ENCODE peak calls at places on chromosomes 11 and 22, in five cellular contexts. A, B, I, H and X are unnamed samples.

GRCh38 chr11:64306563-64306875 is 1.2 kb downstream of the ESRRA start:
- DNase-seq in H (no peak), I (no peak), A (no peak), B (no peak), X (no peak)

GRCh38 chr11:12272821-12273617 is 104.4 kb upstream of the PARVA start:
- DNase-seq in B (no peak), H (no peak), A (no peak), I (no peak), X (peak)

GRCh38 chr11:103220133-103220532 is 110.9 kb downstream of the DYNC2H1 start:
- DNase-seq in A (no peak), I (no peak), B (no peak), H (no peak), X (no peak)

GRCh38 chr11:78941226-78941851 is 366.7 kb upstream of the NARS2 start:
- DNase-seq in A (no peak), B (no peak), I (no peak), H (no peak), X (no peak)

GRCh38 chr11:59542142-59542810 is 30.9 kb downstream of the OR4D9 start:
- DNase-seq in B (no peak), I (no peak), A (no peak), H (no peak), X (no peak)

GRCh38 chr11:69232821-69233760 is 60.9 kb upstream of the MYEOV start:
- DNase-seq in A (no peak), B (no peak), I (no peak), H (peak), X (peak)

GRCh38 chr11:60672255-60672654 is 27.2 kb upstream of the MS4A8 start:
- DNase-seq in B (no peak), A (no peak), I (no peak), H (no peak), X (no peak)

GRCh38 chr22:35534091-35534490 is 6.5 kb upstream of the RASD2 start:
- DNase-seq in B (peak), A (no peak), I (no peak), H (no peak), X (no peak)

GRCh38 chr11:120606116-120607010 is 94.8 kb downstream of the GRIK4 start:
- DNase-seq in H (no peak), I (no peak), B (no peak), A (no peak), X (no peak)